ENCODE peak calls at places on chromosomes 1 and 21, in nine cellular contexts. H, K, A, B, X, G, M, P and W are unnamed samples.

GRCh38 chr1:81209471-81209870 is 591.3 kb upstream of the ADGRL2 start:
- DNase-seq in H (no peak), K (no peak), A (no peak), B (no peak), X (no peak), G (no peak), M (no peak), P (no peak), W (no peak)

GRCh38 chr21:43851593-43851992 is 13.4 kb upstream of the AGPAT3 start:
- DNase-seq in H (no peak), K (no peak), A (no peak), B (no peak), X (no peak), G (no peak), M (no peak), P (no peak), W (no peak)

GRCh38 chr1:158366783-158367182 is 13.1 kb downstream of the CD1E start:
- DNase-seq in H (no peak), K (no peak), A (no peak), B (no peak), X (no peak), G (no peak), M (no peak), P (no peak), W (no peak)

GRCh38 chr21:34835526-34835925 is 166.7 kb downstream of the CLIC6 start:
- DNase-seq in H (no peak), K (peak; percentile 75), A (peak; percentile 37), B (no peak), X (no peak), G (no peak), M (no peak), P (no peak), W (no peak)

GRCh38 chr1:50332941-50333594 is 90.2 kb downstream of the DMRTA2 start:
- DNase-seq in H (peak; percentile 93), K (peak; percentile 45), A (peak; percentile 28), B (no peak), X (peak; percentile 46), G (no peak), M (no peak), P (peak; percentile 53), W (peak; percentile 73)

GRCh38 chr1:52400131-52400530 is 4.1 kb downstream of the ORC1 start:
- DNase-seq in H (no peak), K (no peak), A (no peak), B (peak; percentile 21), X (no peak), G (no peak), M (no peak), P (no peak), W (peak; percentile 35)

GRCh38 chr1:85135456-85135798 is 65.4 kb downstream of the SYDE2 start:
- DNase-seq in H (no peak), K (no peak), A (no peak), B (no peak), X (no peak), G (no peak), M (no peak), P (no peak), W (no peak)

GRCh38 chr1:3930696-3931309 is 30.7 kb upstream of the C1orf174 start:
- DNase-seq in H (no peak), K (no peak), A (no peak), B (no peak), X (no peak), G (no peak), M (no peak), P (no peak), W (no peak)

GRCh38 chr1:4034318-4034887 is 134.3 kb upstream of the C1orf174 start:
- DNase-seq in H (no peak), K (no peak), A (no peak), B (no peak), X (no peak), G (no peak), M (no peak), P (no peak), W (no peak)

GRCh38 chr1:42379794-42380616 is 587 bp upstream of the RIMKLA start:
- DNase-seq in H (no peak), K (peak; percentile 35), A (peak; percentile 10), B (no peak), X (peak; percentile 7), G (peak; percentile 17), M (no peak), P (no peak), W (peak; percentile 37)

GRCh38 chr1:10901091-10901893 is 104.8 kb upstream of the CASZ1 start:
- DNase-seq in H (no peak), K (no peak), A (no peak), B (no peak), X (no peak), G (no peak), M (no peak), P (no peak), W (peak; percentile 42)

GRCh38 chr1:164635074-164635783 is 76.2 kb downstream of the PBX1 start:
- DNase-seq in H (no peak), K (no peak), A (no peak), B (no peak), X (no peak), G (no peak), M (no peak), P (no peak), W (no peak)